ENCODE peak calls at places on chromosomes 11 and 22, in six cellular contexts. L is neural crest cell, V is mammary epithelial cell, G is GM10248, Z is SK-N-SH, F is AG04449. E is an unnamed sample.

GRCh38 chr11:122159173-122159701 is 43.2 kb upstream of the BLID start:
- DNase-seq in V (peak; percentile 52), F (no peak), G (no peak), Z (peak; percentile 9), L (no peak), E (no peak)

GRCh38 chr22:31248965-31249940 is 37.2 kb downstream of the LIMK2 start:
- DNase-seq in V (peak; percentile 48), L (no peak), G (no peak), F (no peak), Z (no peak), E (no peak)

GRCh38 chr22:25742918-25743708 is 1.1 kb downstream of the MYO18B start:
- DNase-seq in V (no peak), G (no peak), L (no peak), Z (no peak), F (no peak), E (no peak)

GRCh38 chr11:130585545-130585944 is 137.1 kb downstream of the ADAMTS15 start:
- DNase-seq in G (no peak), Z (no peak), L (no peak), F (no peak), V (peak; percentile 68), E (no peak)

GRCh38 chr11:76124905-76125566 is 81.3 kb downstream of the WNT11 start:
- DNase-seq in F (no peak), V (no peak), L (no peak), G (peak; percentile 31), Z (no peak), E (peak; percentile 44)

GRCh38 chr22:44080936-44081853 is 57.1 kb downstream of the PARVB start:
- DNase-seq in V (peak; percentile 26), Z (peak; percentile 88), F (peak; percentile 19), G (peak; percentile 85), L (peak; percentile 81), E (peak; percentile 84)

GRCh38 chr22:19663286-19663815 is 51.0 kb upstream of the SEPTIN5 start:
- DNase-seq in F (peak; percentile 51), G (peak; percentile 2), V (peak; percentile 65), L (no peak), Z (peak; percentile 90), E (no peak)

GRCh38 chr11:81030186-81030585 is 1589.4 kb upstream of the TENM4 start:
- DNase-seq in L (no peak), V (peak; percentile 85), Z (no peak), G (no peak), F (no peak), E (no peak)

GRCh38 chr22:17761145-17761488 is 13.2 kb downstream of the BID start:
- DNase-seq in G (no peak), V (no peak), L (no peak), Z (no peak), F (no peak), E (no peak)

GRCh38 chr11:65599216-65599954 is 3.8 kb upstream of the KCNK7 start:
- DNase-seq in Z (no peak), L (no peak), G (no peak), F (no peak), V (no peak), E (no peak)

GRCh38 chr11:11027271-11027670 is 169.4 kb upstream of the ZBED5 start:
- DNase-seq in G (no peak), L (no peak), F (peak; percentile 59), V (peak; percentile 83), Z (no peak), E (no peak)

GRCh38 chr22:19473578-19473977 is 5.4 kb downstream of the UFD1 start:
- DNase-seq in F (no peak), L (no peak), Z (no peak), V (no peak), G (no peak), E (no peak)

GRCh38 chr22:38867496-38868285 is 4.3 kb downstream of the CBX6 start:
- DNase-seq in L (no peak), F (no peak), V (no peak), G (no peak), Z (no peak), E (no peak)

GRCh38 chr11:119337581-119338317 is 2.9 kb downstream of the C1QTNF5 start:
- DNase-seq in Z (peak; percentile 74), G (no peak), V (no peak), L (no peak), F (no peak), E (no peak)

GRCh38 chr11:133898031-133898769 is 52.9 kb upstream of the SPATA19 start:
- DNase-seq in L (no peak), F (no peak), V (no peak), G (no peak), Z (no peak), E (no peak)
- TF ChIP-seq CTCF in L (no peak), F (no peak), V (no peak), G (peak; percentile 13), Z (no peak), E (no peak)

GRCh38 chr11:107591098-107591445 is at the start of gene ELMOD1:
- DNase-seq in G (peak; percentile 67), V (peak; percentile 27), F (no peak), L (peak; percentile 56), Z (peak; percentile 90), E (peak; percentile 65)

GRCh38 chr11:107592813-107593212 is 1.9 kb downstream of the ELMOD1 start:
- DNase-seq in G (no peak), F (no peak), L (no peak), Z (no peak), V (no peak), E (no peak)

GRCh38 chr11:107591446-107592236 is 694 bp downstream of the ELMOD1 start:
- DNase-seq in Z (peak; percentile 68), F (no peak), L (peak; percentile 27), G (peak; percentile 29), V (peak; percentile 11), E (peak; percentile 54)

GRCh38 chr11:107592256-107592655 is 1.3 kb downstream of the ELMOD1 start:
- DNase-seq in G (no peak), F (no peak), Z (no peak), L (no peak), V (no peak), E (peak; percentile 15)

DNA sequence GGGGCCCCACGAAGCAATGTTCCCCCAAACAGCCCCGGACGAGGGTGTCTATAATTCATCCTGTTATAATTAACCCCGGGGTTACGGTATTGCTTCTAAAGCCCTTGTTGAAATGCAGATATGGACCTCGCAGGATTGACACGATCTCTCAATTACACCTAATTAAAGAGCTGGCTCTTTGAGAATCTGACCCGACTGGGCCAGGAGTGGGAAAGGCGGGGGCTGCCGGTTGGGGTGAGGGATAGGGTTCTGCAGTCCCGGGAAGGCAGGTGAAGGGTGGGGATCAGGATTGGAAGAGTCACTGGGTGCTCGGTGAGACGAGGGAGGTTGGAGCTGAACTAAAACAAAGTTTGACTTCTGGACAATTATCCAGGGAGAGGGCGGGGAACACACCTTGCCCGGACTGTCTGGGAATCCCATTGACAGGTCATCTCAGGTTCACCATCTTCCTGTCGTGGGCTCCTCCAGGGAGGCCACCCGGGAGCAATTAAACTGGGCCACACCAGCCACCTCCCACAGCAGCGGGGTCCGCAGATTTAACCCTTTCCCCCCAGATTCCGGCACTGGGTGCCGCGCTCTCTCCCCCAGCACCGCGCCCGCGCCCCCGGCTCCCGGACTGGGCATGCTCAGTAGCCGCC is 368 bp upstream of the ELMOD1 start:
- DNase-seq in V (no peak), L (no peak), G (no peak), Z (no peak), F (no peak), E (peak; percentile 32)
- TF ChIP-seq CTCF in V (no peak), L (no peak), G (no peak), Z (no peak), F (no peak), E (no peak)

GRCh38 chr11:85459304-85459703 is 167.8 kb downstream of the DLG2 start:
- DNase-seq in G (no peak), L (no peak), V (no peak), Z (no peak), F (no peak), E (no peak)
- TF ChIP-seq CTCF in G (no peak), L (no peak), V (no peak), Z (no peak), F (no peak), E (no peak)

GRCh38 chr11:4543561-4543960 is 1.4 kb upstream of the OR52M1 start:
- DNase-seq in G (no peak), L (no peak), V (peak; percentile 44), Z (no peak), F (no peak), E (no peak)

GRCh38 chr11:4546876-4547275 is 1.9 kb downstream of the OR52M1 start:
- DNase-seq in F (no peak), V (no peak), G (no peak), L (no peak), Z (no peak), E (no peak)

GRCh38 chr11:4541071-4541470 is 3.9 kb upstream of the OR52M1 start:
- DNase-seq in V (no peak), Z (no peak), L (no peak), G (no peak), F (no peak), E (no peak)

GRCh38 chr11:4539603-4540219 is 5.3 kb upstream of the OR52M1 start:
- DNase-seq in L (peak; percentile 58), G (peak; percentile 36), F (no peak), V (peak; percentile 14), Z (peak; percentile 18), E (peak; percentile 48)

GRCh38 chr11:4544891-4545290 is at the start of gene OR52M1:
- DNase-seq in Z (no peak), G (no peak), V (no peak), F (no peak), L (no peak), E (no peak)
- TF ChIP-seq CTCF in Z (no peak), G (no peak), V (no peak), F (no peak), L (no peak), E (no peak)

GRCh38 chr11:67630943-67631331 is 1.2 kb upstream of the NUDT8 start:
- DNase-seq in Z (no peak), L (no peak), G (no peak), V (no peak), F (no peak), E (no peak)
- TF ChIP-seq CTCF in Z (no peak), L (peak; percentile 4), G (no peak), V (no peak), F (no peak), E (no peak)

DNA sequence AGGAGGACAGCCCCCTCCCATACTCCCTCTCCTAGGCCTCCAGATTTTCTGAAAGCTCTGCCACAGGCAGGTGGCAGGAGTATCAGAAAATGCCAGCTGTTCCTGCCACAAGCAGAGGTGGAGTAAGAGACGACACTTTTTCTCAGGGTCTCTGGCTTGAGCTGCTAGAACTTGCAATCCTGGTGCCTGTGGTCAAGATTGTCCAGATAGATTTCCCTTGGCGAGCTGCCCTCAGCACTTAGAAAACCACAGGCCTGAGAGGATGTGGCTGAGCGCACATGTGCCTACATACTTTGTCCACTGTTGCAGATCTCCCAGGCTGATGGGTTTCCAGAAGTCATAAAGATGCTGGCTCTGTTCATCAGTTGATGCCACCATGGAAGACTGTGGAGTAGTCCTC is 65.7 kb upstream of the NAV2 start:
- DNase-seq in G (no peak), F (peak; percentile 88), Z (peak; percentile 46), L (no peak), V (peak; percentile 54), E (no peak)
- TF ChIP-seq CTCF in G (no peak), F (peak; percentile 9), Z (peak; percentile 37), L (no peak), V (no peak), E (no peak)

GRCh38 chr11:128776434-128777284 is 82.8 kb downstream of the FLI1 start:
- DNase-seq in F (no peak), L (peak; percentile 70), G (peak; percentile 61), Z (peak; percentile 87), V (no peak), E (peak; percentile 65)
- TF ChIP-seq CTCF in F (peak; percentile 36), L (peak; percentile 71), G (peak; percentile 42), Z (peak; percentile 44), V (no peak), E (peak; percentile 43)